ENCODE peak calls at places on chromosomes 2 and 18, in nine cellular contexts. One of them, this sample, is unnamed.

GRCh38 chr2:233928594-233929351 is 11.6 kb downstream of the TRPM8 start:
- DNase-seq in stomach: peak; percentile 33
- DNase-seq in sigmoid colon: no peak
- DNase-seq in heart left ventricle: no peak
- DNase-seq in thoracic aorta: no peak
- DNase-seq in PC-3: peak; percentile 56
- DNase-seq in fibroblast of pulmonary artery: peak; percentile 42
- DNase-seq in heart right ventricle: no peak
- DNase-seq in gastrocnemius medialis: no peak
- DNase-seq in this sample: peak; percentile 29

GRCh38 chr2:38947241-38948239 is 57.9 kb downstream of the ARHGEF33 start:
- DNase-seq in stomach: peak; percentile 77
- DNase-seq in sigmoid colon: peak; percentile 79
- DNase-seq in heart left ventricle: peak; percentile 50
- DNase-seq in thoracic aorta: peak; percentile 52
- DNase-seq in PC-3: peak; percentile 94
- DNase-seq in fibroblast of pulmonary artery: peak; percentile 84
- DNase-seq in heart right ventricle: peak; percentile 25
- DNase-seq in gastrocnemius medialis: no peak
- DNase-seq in this sample: peak; percentile 70

GRCh38 chr2:43175187-43175490 is 51.3 kb downstream of the ZFP36L2 start:
- DNase-seq in stomach: no peak
- DNase-seq in sigmoid colon: no peak
- DNase-seq in heart left ventricle: no peak
- DNase-seq in thoracic aorta: no peak
- DNase-seq in PC-3: no peak
- DNase-seq in fibroblast of pulmonary artery: peak; percentile 55
- DNase-seq in heart right ventricle: no peak
- DNase-seq in gastrocnemius medialis: no peak
- DNase-seq in this sample: peak; percentile 61

GRCh38 chr2:241017228-241017940 is 19.0 kb downstream of the SNED1 start:
- DNase-seq in stomach: peak; percentile 17
- DNase-seq in sigmoid colon: peak; percentile 38
- DNase-seq in heart left ventricle: no peak
- DNase-seq in thoracic aorta: no peak
- DNase-seq in PC-3: no peak
- DNase-seq in fibroblast of pulmonary artery: no peak
- DNase-seq in heart right ventricle: no peak
- DNase-seq in gastrocnemius medialis: no peak
- DNase-seq in this sample: no peak

GRCh38 chr2:101958071-101958470 is 33.7 kb upstream of the IL1R2 start:
- DNase-seq in stomach: no peak
- DNase-seq in sigmoid colon: no peak
- DNase-seq in heart left ventricle: no peak
- DNase-seq in thoracic aorta: no peak
- DNase-seq in PC-3: peak; percentile 28
- DNase-seq in fibroblast of pulmonary artery: peak; percentile 76
- DNase-seq in heart right ventricle: no peak
- DNase-seq in gastrocnemius medialis: no peak
- DNase-seq in this sample: no peak

GRCh38 chr2:45935791-45936622 is 284.5 kb downstream of the PRKCE start:
- DNase-seq in stomach: peak; percentile 85
- DNase-seq in sigmoid colon: peak; percentile 98
- DNase-seq in heart left ventricle: peak; percentile 89
- DNase-seq in thoracic aorta: peak; percentile 96
- DNase-seq in PC-3: peak; percentile 99
- DNase-seq in fibroblast of pulmonary artery: peak; percentile 98
- DNase-seq in heart right ventricle: peak; percentile 89
- DNase-seq in gastrocnemius medialis: peak; percentile 99
- DNase-seq in this sample: peak; percentile 97

GRCh38 chr2:18473241-18473841 is 87.1 kb downstream of the RDH14 start:
- DNase-seq in stomach: no peak
- DNase-seq in sigmoid colon: peak; percentile 79
- DNase-seq in heart left ventricle: no peak
- DNase-seq in thoracic aorta: peak; percentile 11
- DNase-seq in PC-3: peak; percentile 29
- DNase-seq in fibroblast of pulmonary artery: peak; percentile 66
- DNase-seq in heart right ventricle: no peak
- DNase-seq in gastrocnemius medialis: no peak
- DNase-seq in this sample: peak; percentile 79

GRCh38 chr2:98093611-98094010 is 6.6 kb downstream of the VWA3B start:
- DNase-seq in stomach: no peak
- DNase-seq in sigmoid colon: no peak
- DNase-seq in heart left ventricle: no peak
- DNase-seq in thoracic aorta: no peak
- DNase-seq in PC-3: no peak
- DNase-seq in fibroblast of pulmonary artery: no peak
- DNase-seq in heart right ventricle: no peak
- DNase-seq in gastrocnemius medialis: no peak
- DNase-seq in this sample: no peak

GRCh38 chr18:9563326-9563725 is 51.0 kb downstream of the PPP4R1 start:
- DNase-seq in stomach: no peak
- DNase-seq in sigmoid colon: no peak
- DNase-seq in heart left ventricle: no peak
- DNase-seq in thoracic aorta: no peak
- DNase-seq in PC-3: no peak
- DNase-seq in fibroblast of pulmonary artery: no peak
- DNase-seq in heart right ventricle: no peak
- DNase-seq in gastrocnemius medialis: no peak
- DNase-seq in this sample: no peak

GRCh38 chr2:240393831-240394410 is 41.5 kb upstream of the GPC1 start:
- DNase-seq in stomach: no peak
- DNase-seq in sigmoid colon: peak; percentile 51
- DNase-seq in heart left ventricle: peak; percentile 2
- DNase-seq in thoracic aorta: no peak
- DNase-seq in PC-3: no peak
- DNase-seq in fibroblast of pulmonary artery: no peak
- DNase-seq in heart right ventricle: no peak
- DNase-seq in gastrocnemius medialis: no peak
- DNase-seq in this sample: peak; percentile 39

GRCh38 chr18:8167036-8167435 is 442.2 kb upstream of the RAB12 start:
- DNase-seq in stomach: no peak
- DNase-seq in sigmoid colon: no peak
- DNase-seq in heart left ventricle: no peak
- DNase-seq in thoracic aorta: no peak
- DNase-seq in PC-3: no peak
- DNase-seq in fibroblast of pulmonary artery: no peak
- DNase-seq in heart right ventricle: no peak
- DNase-seq in gastrocnemius medialis: no peak
- DNase-seq in this sample: no peak

DNA sequence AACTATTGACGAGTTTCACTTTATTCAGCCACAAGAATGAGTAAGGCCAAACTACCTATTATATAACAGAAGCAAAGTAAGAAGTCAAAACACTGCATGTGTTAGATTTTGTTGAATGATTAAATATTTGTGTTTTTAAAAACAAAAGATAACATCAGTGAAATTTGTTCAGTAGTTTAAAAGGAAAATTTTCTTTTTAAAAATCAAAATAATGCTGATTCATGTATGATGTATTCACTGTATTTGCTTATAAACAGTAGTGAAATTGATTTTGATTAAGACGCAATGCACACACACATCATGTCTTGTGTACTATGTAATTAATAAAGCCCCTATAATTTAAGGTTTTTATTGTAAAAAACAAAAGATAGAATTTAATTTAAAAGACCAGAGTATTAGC is 73.6 kb upstream of the PSMD14 start:
- DNase-seq in stomach: no peak
- DNase-seq in sigmoid colon: no peak
- DNase-seq in heart left ventricle: no peak
- DNase-seq in thoracic aorta: no peak
- DNase-seq in PC-3: no peak
- DNase-seq in fibroblast of pulmonary artery: no peak
- DNase-seq in heart right ventricle: no peak
- DNase-seq in gastrocnemius medialis: no peak
- DNase-seq in this sample: no peak
- H3K4me3 ChIP-seq in stomach: no peak overlapping the region
- H3K4me3 ChIP-seq in sigmoid colon: no peak overlapping the region
- H3K4me3 ChIP-seq in heart left ventricle: no peak overlapping the region
- H3K4me3 ChIP-seq in thoracic aorta: no peak overlapping the region
- H3K4me3 ChIP-seq in PC-3: no peak overlapping the region
- H3K4me3 ChIP-seq in fibroblast of pulmonary artery: no peak overlapping the region
- H3K4me3 ChIP-seq in heart right ventricle: no peak overlapping the region
- H3K4me3 ChIP-seq in gastrocnemius medialis: no peak overlapping the region
- H3K4me3 ChIP-seq in this sample: no peak overlapping the region

GRCh38 chr2:163812926-163813520 is 77.2 kb upstream of the FIGN start:
- DNase-seq in stomach: no peak
- DNase-seq in sigmoid colon: no peak
- DNase-seq in heart left ventricle: no peak
- DNase-seq in thoracic aorta: no peak
- DNase-seq in PC-3: no peak
- DNase-seq in fibroblast of pulmonary artery: no peak
- DNase-seq in heart right ventricle: no peak
- DNase-seq in gastrocnemius medialis: no peak
- DNase-seq in this sample: peak; percentile 18

GRCh38 chr2:163808406-163808805 is 72.6 kb upstream of the FIGN start:
- DNase-seq in stomach: no peak
- DNase-seq in sigmoid colon: no peak
- DNase-seq in heart left ventricle: no peak
- DNase-seq in thoracic aorta: no peak
- DNase-seq in PC-3: no peak
- DNase-seq in fibroblast of pulmonary artery: peak; percentile 4
- DNase-seq in heart right ventricle: no peak
- DNase-seq in gastrocnemius medialis: no peak
- DNase-seq in this sample: no peak
- TF ChIP-seq CTCF in stomach: no peak
- TF ChIP-seq CTCF in sigmoid colon: no peak
- TF ChIP-seq CTCF in heart left ventricle: no peak
- TF ChIP-seq CTCF in thoracic aorta: no peak
- TF ChIP-seq CTCF in PC-3: no peak
- TF ChIP-seq CTCF in fibroblast of pulmonary artery: no peak
- TF ChIP-seq CTCF in heart right ventricle: no peak
- TF ChIP-seq CTCF in gastrocnemius medialis: no peak
- TF ChIP-seq CTCF in this sample: no peak

DNA sequence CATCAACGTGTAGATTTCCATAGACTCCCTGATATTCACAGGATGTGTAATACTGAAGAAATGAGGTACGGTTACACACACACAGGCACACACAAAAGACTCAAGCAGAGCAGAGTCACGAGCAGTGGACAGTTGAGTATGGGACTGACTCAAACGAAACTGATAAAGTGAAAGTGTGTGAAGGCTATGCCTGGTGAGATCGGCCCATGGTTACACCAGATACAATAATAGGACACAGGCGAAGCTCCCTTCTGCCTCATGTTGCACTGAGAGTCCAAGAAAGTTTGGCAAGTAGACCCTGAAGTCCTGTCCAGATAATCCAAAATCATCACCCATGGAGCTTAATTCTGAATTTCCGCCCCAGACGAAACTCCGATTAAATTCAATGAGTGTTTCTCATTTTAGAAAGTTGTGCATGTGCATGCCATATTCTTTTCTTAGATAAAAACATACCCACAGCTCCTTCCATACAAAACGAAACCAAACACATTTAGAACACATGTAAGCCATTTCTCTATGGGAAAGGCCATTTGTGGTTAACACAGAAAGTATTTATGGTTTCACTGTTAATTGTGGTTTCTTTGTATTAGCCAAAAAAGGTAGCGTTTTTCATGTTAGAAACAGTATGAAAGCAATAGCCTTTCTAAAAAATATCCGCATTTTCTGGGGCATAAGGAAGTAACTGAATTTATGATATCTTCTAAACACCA is 567.7 kb downstream of the PLCL1 start:
- DNase-seq in stomach: no peak
- DNase-seq in sigmoid colon: no peak
- DNase-seq in heart left ventricle: no peak
- DNase-seq in thoracic aorta: no peak
- DNase-seq in PC-3: peak; percentile 3
- DNase-seq in fibroblast of pulmonary artery: no peak
- DNase-seq in heart right ventricle: no peak
- DNase-seq in gastrocnemius medialis: no peak
- DNase-seq in this sample: peak; percentile 24
- H3K4me3 ChIP-seq in stomach: no peak overlapping the region
- H3K4me3 ChIP-seq in sigmoid colon: no peak overlapping the region
- H3K4me3 ChIP-seq in heart left ventricle: peak overlapping the region; percentile 30
- H3K4me3 ChIP-seq in thoracic aorta: no peak overlapping the region
- H3K4me3 ChIP-seq in PC-3: peak overlapping the region; percentile 35
- H3K4me3 ChIP-seq in fibroblast of pulmonary artery: no peak overlapping the region
- H3K4me3 ChIP-seq in heart right ventricle: no peak overlapping the region
- H3K4me3 ChIP-seq in gastrocnemius medialis: peak overlapping the region; percentile 56
- H3K4me3 ChIP-seq in this sample: no peak overlapping the region

GRCh38 chr2:118371500-118371899 is 283.2 kb downstream of the INSIG2 start:
- DNase-seq in stomach: no peak
- DNase-seq in sigmoid colon: no peak
- DNase-seq in heart left ventricle: no peak
- DNase-seq in thoracic aorta: no peak
- DNase-seq in PC-3: peak; percentile 75
- DNase-seq in fibroblast of pulmonary artery: peak; percentile 36
- DNase-seq in heart right ventricle: no peak
- DNase-seq in gastrocnemius medialis: no peak
- DNase-seq in this sample: peak; percentile 30
- TF ChIP-seq CTCF in stomach: no peak
- TF ChIP-seq CTCF in sigmoid colon: no peak
- TF ChIP-seq CTCF in heart left ventricle: peak; percentile 15
- TF ChIP-seq CTCF in thoracic aorta: no peak
- TF ChIP-seq CTCF in PC-3: peak; percentile 95
- TF ChIP-seq CTCF in fibroblast of pulmonary artery: peak; percentile 50
- TF ChIP-seq CTCF in heart right ventricle: peak; percentile 12
- TF ChIP-seq CTCF in gastrocnemius medialis: peak; percentile 42
- TF ChIP-seq CTCF in this sample: peak; percentile 79

DNA sequence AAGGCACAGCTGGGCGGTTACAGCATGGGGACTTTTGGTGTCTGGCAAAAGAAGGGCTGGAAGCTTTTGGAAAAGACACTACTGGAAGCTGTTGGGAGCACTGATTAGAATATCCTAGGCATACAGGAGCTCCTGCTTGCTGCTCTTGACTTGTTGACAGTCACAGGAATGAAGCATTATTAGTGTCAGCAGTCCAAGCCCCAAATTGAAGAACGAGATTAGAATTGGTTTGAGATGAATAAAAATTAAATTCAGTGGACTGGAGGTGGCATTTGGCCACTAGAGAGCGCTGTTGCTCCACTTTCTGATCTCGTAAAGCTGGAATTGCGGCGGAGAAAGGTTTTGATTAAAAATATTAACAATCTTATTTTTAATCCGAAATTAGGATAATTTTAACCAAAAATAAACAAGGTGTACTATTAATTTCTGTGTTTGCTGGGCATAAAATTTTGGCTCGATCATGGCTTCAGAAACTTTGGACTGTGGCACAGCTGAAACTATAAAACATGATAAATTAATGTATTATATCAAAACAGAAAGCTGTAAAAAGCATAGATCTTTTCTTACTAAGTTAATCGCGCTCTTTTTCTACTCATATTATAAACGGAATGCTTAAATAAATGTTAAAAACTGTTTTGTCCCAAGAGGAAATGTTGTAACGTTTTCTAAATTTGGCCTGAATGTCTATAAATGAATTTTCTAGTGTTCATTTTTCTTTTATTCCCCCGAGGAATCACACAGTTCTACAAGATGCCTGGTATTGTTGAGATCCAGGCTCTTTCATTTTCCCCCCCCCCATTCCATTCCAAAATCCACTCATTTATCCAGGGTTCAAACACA is 2.4 kb upstream of the HOXD8 start:
- DNase-seq in stomach: peak; percentile 74
- DNase-seq in sigmoid colon: peak; percentile 83
- DNase-seq in heart left ventricle: peak; percentile 60
- DNase-seq in thoracic aorta: no peak
- DNase-seq in PC-3: peak; percentile 78
- DNase-seq in fibroblast of pulmonary artery: peak; percentile 75
- DNase-seq in heart right ventricle: peak; percentile 39
- DNase-seq in gastrocnemius medialis: no peak
- DNase-seq in this sample: peak; percentile 65
- H3K4me3 ChIP-seq in stomach: no peak overlapping the region
- H3K4me3 ChIP-seq in sigmoid colon: no peak overlapping the region
- H3K4me3 ChIP-seq in heart left ventricle: no peak overlapping the region
- H3K4me3 ChIP-seq in thoracic aorta: no peak overlapping the region
- H3K4me3 ChIP-seq in PC-3: peak overlapping the region; percentile 62
- H3K4me3 ChIP-seq in fibroblast of pulmonary artery: no peak overlapping the region
- H3K4me3 ChIP-seq in heart right ventricle: no peak overlapping the region
- H3K4me3 ChIP-seq in gastrocnemius medialis: peak overlapping the region; percentile 27
- H3K4me3 ChIP-seq in this sample: no peak overlapping the region